ENCODE peak calls at places on chromosomes 5 and 9, in five cellular contexts. J is fibroblast of the aortic adventitia, S is epithelial cell of esophagus, I is WERI-Rb-1, A is right atrium auricular region. X is an unnamed sample.

GRCh38 chr5:61280205-61280604 is 51.9 kb upstream of the ZSWIM6 start:
- DNase-seq in J (peak), S (peak), I (no peak), A (no peak), X (peak)

GRCh38 chr5:29238115-29238514 is 1955.4 kb upstream of the CDH6 start:
- DNase-seq in J (no peak), S (no peak), I (no peak), A (no peak), X (no peak)

GRCh38 chr5:103849934-103850333 is 287.3 kb upstream of the NUDT12 start:
- DNase-seq in J (peak), S (peak), I (no peak), A (no peak), X (peak)

GRCh38 chr9:12469084-12469483 is 224.1 kb upstream of the TYRP1 start:
- DNase-seq in J (no peak), S (peak), I (no peak), A (no peak), X (no peak)

GRCh38 chr9:116806075-116806474 is 119.0 kb downstream of the TRIM32 start:
- DNase-seq in J (peak), S (peak), I (no peak), A (no peak), X (peak)

GRCh38 chr9:6873862-6874261 is 116.1 kb downstream of the KDM4C start:
- DNase-seq in J (peak), S (no peak), I (no peak), A (no peak), X (peak)

GRCh38 chr5:122942164-122942914 is 94.2 kb downstream of the PPIC start:
- DNase-seq in J (peak), S (peak), I (peak), A (no peak), X (peak)

GRCh38 chr9:129861447-129861827 is 26.2 kb downstream of the USP20 start:
- DNase-seq in J (no peak), S (no peak), I (no peak), A (no peak), X (no peak)

GRCh38 chr5:171810217-171810616 is 24.6 kb downstream of the SMIM23 start:
- DNase-seq in J (no peak), S (no peak), I (no peak), A (no peak), X (no peak)

GRCh38 chr5:32852535-32852934 is 141.4 kb downstream of the NPR3 start:
- DNase-seq in J (peak), S (peak), I (no peak), A (peak), X (peak)

GRCh38 chr9:100216178-100216787 is 117.2 kb downstream of the INVS start:
- DNase-seq in J (peak), S (peak), I (peak), A (peak), X (peak)

GRCh38 chr9:119195521-119195920 is 173.7 kb downstream of the BRINP1 start:
- DNase-seq in J (no peak), S (no peak), I (no peak), A (no peak), X (no peak)

GRCh38 chr9:12819436-12820185 is 44.8 kb downstream of the LURAP1L start:
- DNase-seq in J (peak), S (peak), I (peak), A (no peak), X (peak)

GRCh38 chr5:105392710-105393149 is 1830.1 kb upstream of the NUDT12 start:
- DNase-seq in J (no peak), S (no peak), I (no peak), A (no peak), X (no peak)

GRCh38 chr5:127299678-127300077 is 9.1 kb downstream of the MEGF10 start:
- DNase-seq in J (no peak), S (no peak), I (no peak), A (no peak), X (no peak)

GRCh38 chr9:130986311-130986940 is 22.5 kb upstream of the LAMC3 start:
- DNase-seq in J (no peak), S (no peak), I (peak), A (no peak), X (no peak)

GRCh38 chr9:87878930-87879603 is 3.6 kb upstream of the SPATA31E1 start:
- DNase-seq in J (peak), S (peak), I (no peak), A (no peak), X (peak)

GRCh38 chr5:76870046-76870445 is 20.2 kb downstream of the S100Z start:
- DNase-seq in J (no peak), S (peak), I (no peak), A (no peak), X (peak)

GRCh38 chr5:57442080-57442839 is 40.4 kb downstream of the ACTBL2 start:
- DNase-seq in J (peak), S (peak), I (no peak), A (no peak), X (peak)

GRCh38 chr5:40447438-40447837 is 232.3 kb upstream of the PTGER4 start:
- DNase-seq in J (peak), S (peak), I (no peak), A (no peak), X (peak)

GRCh38 chr9:98807811-98808195 is 333 bp downstream of the GALNT12 start:
- DNase-seq in J (no peak), S (peak), I (peak), A (no peak), X (no peak)
- H3K4me3 ChIP-seq in J (peak), S (peak), I (peak), A (peak), X (peak)

GRCh38 chr9:104386425-104387069 is 117.5 kb upstream of the OR13F1 start:
- DNase-seq in J (peak), S (peak), I (no peak), A (no peak), X (peak)
- TF ChIP-seq CTCF in J (peak), S (peak), I (peak), A (peak), X (peak)

DNA sequence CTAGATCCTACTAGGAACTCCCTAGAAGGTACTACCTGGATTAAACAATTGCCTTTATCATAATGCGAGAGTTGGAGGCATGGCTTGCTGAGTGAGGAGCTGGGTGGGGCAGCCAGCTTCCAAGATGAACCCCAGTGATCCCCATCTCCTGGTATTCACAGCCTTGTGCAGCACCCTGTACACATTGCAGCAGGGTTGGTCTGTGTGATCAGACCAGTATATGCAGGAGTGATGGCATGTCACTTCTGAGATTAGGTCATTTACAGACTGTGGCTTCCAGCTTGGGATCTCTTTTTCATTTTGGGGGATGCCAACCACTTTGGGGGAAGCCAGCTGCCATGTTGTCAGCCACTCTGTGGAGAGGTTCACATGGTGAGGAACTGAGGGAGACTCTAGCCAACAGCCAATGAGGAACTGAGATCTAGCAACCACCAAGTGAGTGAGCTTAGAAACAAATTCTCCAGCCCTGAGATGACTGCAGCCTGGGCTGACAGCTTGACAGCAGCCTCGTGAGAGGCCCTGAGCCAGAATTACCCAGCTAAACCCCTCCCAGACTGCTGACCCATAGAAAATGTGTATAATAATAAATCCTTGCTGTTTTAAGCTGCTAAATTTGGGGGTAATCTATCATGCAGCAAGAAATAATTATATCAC is 102.9 kb upstream of the SLC44A1 start:
- DNase-seq in J (no peak), S (no peak), I (peak), A (no peak), X (no peak)
- H3K4me3 ChIP-seq in J (no peak), S (no peak), I (no peak), A (no peak), X (no peak)

GRCh38 chr9:82720515-82720914 is 342.4 kb downstream of the RASEF start:
- DNase-seq in J (no peak), S (no peak), I (no peak), A (no peak), X (no peak)

GRCh38 chr9:82721596-82721995 is 341.3 kb downstream of the RASEF start:
- DNase-seq in J (no peak), S (peak), I (no peak), A (no peak), X (no peak)

GRCh38 chr9:82726404-82727276 is 336.3 kb downstream of the RASEF start:
- DNase-seq in J (no peak), S (no peak), I (no peak), A (no peak), X (no peak)

GRCh38 chr9:82722051-82722450 is 340.9 kb downstream of the RASEF start:
- DNase-seq in J (no peak), S (no peak), I (no peak), A (no peak), X (no peak)

DNA sequence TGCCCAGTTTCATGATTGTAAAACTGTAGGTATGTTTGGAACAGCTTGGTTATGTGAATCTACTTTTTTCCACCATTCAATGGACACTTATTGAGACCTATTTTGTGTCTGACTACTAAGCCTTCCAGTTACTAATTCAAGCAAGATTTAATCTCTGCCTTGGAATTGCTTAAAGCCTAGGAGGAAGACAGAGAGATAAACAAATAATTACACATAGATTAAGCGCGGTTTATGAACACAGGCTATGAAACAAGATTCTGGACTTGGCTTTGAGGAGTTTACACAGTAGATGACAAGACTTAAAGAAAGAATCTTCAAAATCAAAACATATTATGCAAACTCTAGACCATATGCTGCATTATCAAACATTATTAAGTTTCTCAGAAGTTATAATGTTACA is 340.4 kb downstream of the RASEF start:
- DNase-seq in J (no peak), S (no peak), I (no peak), A (no peak), X (no peak)
- TF ChIP-seq CTCF in J (no peak), S (no peak), I (no peak), A (no peak), X (no peak)

GRCh38 chr5:93573627-93573974 is 7.4 kb downstream of the NR2F1-AS1 start:
- DNase-seq in J (no peak), S (no peak), I (peak), A (no peak), X (no peak)

GRCh38 chr5:93574041-93574938 is 6.7 kb downstream of the NR2F1-AS1 start:
- DNase-seq in J (no peak), S (no peak), I (no peak), A (no peak), X (no peak)

GRCh38 chr5:93572101-93572772 is 8.8 kb downstream of the NR2F1-AS1 start:
- DNase-seq in J (no peak), S (no peak), I (no peak), A (no peak), X (peak)

GRCh38 chr5:93571111-93571977 is 9.7 kb downstream of the NR2F1-AS1 start:
- DNase-seq in J (no peak), S (no peak), I (no peak), A (no peak), X (no peak)

DNA sequence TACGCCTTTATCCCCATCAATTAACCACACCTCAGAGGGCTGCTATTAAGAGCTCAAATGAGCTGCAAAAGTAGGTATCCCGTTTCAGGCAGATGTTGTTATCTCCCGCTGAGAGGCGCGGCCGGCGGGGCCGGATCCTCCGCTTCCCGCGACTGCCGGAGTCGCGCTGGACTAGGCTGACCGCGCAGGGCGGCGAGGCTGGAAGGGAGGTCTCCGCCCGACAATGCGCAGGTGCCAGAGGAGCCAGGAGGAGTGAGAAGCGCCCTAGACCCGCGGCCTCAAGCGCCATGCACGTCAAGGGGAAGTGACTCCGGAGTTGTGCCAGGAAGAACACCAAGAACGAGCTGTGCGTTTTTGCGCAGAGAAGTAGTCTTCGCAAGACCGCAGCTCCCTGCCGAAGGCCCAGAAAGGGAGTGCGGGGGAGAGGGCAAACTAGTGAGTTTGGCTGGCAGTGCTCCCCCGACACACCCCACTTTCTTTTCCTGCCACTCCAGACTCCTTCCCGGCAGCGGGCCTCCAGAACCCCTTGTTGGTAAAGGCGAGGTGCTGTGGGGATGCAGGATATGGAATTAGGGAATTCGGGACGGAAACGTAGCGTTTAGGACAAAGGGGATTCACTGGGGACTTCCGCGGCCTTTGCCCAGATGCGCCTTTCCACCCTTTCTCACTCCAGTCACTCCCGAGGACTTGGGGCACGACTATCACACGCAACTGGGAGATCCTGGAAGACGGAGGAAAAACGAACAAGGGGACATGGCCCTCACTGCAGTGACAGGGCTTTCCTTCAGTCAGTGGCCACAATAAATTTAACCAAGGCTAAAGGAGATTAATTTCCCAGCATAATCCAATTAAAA is 8.0 kb downstream of the NR2F1-AS1 start:
- DNase-seq in J (peak), S (peak), I (peak), A (no peak), X (peak)
- H3K4me3 ChIP-seq in J (peak), S (no peak), I (peak), A (peak), X (peak)